ENCODE peak calls at places on chromosome 12, in nine cellular contexts. Y, D, X, H, P, I, L, W and U are unnamed samples.
A peak's percentile ranks its signal among the peaks of the same experiment; 100 is the strongest.

GRCh38 chr12:661720-662486 is 1.3 kb downstream of the NINJ2 start:
- DNase-seq in W (no peak), H (no peak), L (no peak), D (no peak), I (no peak), P (no peak), Y (no peak), X (no peak), U (no peak)

GRCh38 chr12:26833692-26834168 is 736 bp upstream of the ITPR2 start:
- DNase-seq in D (no peak), W (no peak), H (no peak), I (peak; percentile 34), P (peak; percentile 42), L (peak; percentile 18), Y (peak; percentile 55), X (peak; percentile 24), U (peak; percentile 21)

GRCh38 chr12:62803756-62804155 is 131.2 kb downstream of the PPM1H start:
- DNase-seq in H (no peak), Y (no peak), I (no peak), L (no peak), P (no peak), W (no peak), D (no peak), X (no peak), U (no peak)

GRCh38 chr12:65878540-65878939 is 54.3 kb downstream of the HMGA2 start:
- DNase-seq in I (no peak), L (no peak), H (no peak), X (no peak), P (no peak), Y (no peak), D (no peak), W (peak; percentile 18), U (peak; percentile 50)

GRCh38 chr12:89257355-89257754 is 94.9 kb downstream of the DUSP6 start:
- DNase-seq in Y (no peak), D (no peak), P (no peak), I (no peak), W (no peak), L (no peak), X (no peak), H (no peak), U (no peak)

GRCh38 chr12:26746315-26746714 is 86.7 kb downstream of the ITPR2 start:
- DNase-seq in H (no peak), I (peak; percentile 80), P (no peak), W (peak; percentile 72), Y (peak; percentile 85), L (no peak), X (no peak), D (no peak), U (peak; percentile 91)

GRCh38 chr12:1993341-1993740 is 10.9 kb downstream of the DCP1B start:
- DNase-seq in H (peak; percentile 81), W (peak; percentile 93), D (no peak), P (no peak), I (peak; percentile 94), Y (peak; percentile 97), L (no peak), X (no peak), U (peak; percentile 91)

GRCh38 chr12:53324113-53324778 is 2.8 kb upstream of the AAAS start:
- DNase-seq in P (peak; percentile 48), X (no peak), W (no peak), L (peak; percentile 47), D (no peak), H (no peak), Y (no peak), I (no peak), U (no peak)

GRCh38 chr12:70644836-70645235 is 7.6 kb upstream of the PTPRB start:
- DNase-seq in L (no peak), I (no peak), Y (no peak), H (no peak), W (no peak), X (no peak), D (no peak), P (no peak), U (no peak)

GRCh38 chr12:80756875-80757274 is 40.2 kb downstream of the MYF5 start:
- DNase-seq in D (no peak), H (no peak), W (peak; percentile 44), I (peak; percentile 39), Y (peak; percentile 63), P (no peak), L (no peak), X (no peak), U (peak; percentile 67)

GRCh38 chr12:67630373-67631088 is 18.0 kb upstream of the DYRK2 start:
- DNase-seq in I (no peak), H (no peak), P (peak; percentile 74), X (no peak), Y (no peak), D (no peak), L (peak; percentile 64), W (peak; percentile 14), U (no peak)

GRCh38 chr12:128940090-128940888 is 87.0 kb downstream of the GLT1D1 start:
- DNase-seq in L (no peak), H (no peak), X (no peak), Y (no peak), D (no peak), P (no peak), I (no peak), W (no peak), U (no peak)